ENCODE peak calls at places on chromosome 14, in four cellular contexts. Y, S, M and D are unnamed samples.

GRCh38 chr14:37198907-37199306 is 1.2 kb downstream of the MIPOL1 start:
- DNase-seq in S (no peak), Y (no peak), M (no peak), D (no peak)

GRCh38 chr14:80678436-80678835 is 263.1 kb downstream of the CEP128 start:
- DNase-seq in Y (no peak), M (no peak), S (no peak), D (peak)

GRCh38 chr14:70982204-70982603 is 74.9 kb downstream of the PCNX1 start:
- DNase-seq in M (no peak), Y (no peak), S (no peak), D (peak)

GRCh38 chr14:102217987-102218421 is 78.3 kb downstream of the WDR20 start:
- DNase-seq in Y (no peak), M (no peak), S (no peak), D (no peak)

GRCh38 chr14:47150267-47150666 is 498.7 kb upstream of the RPL10L start:
- DNase-seq in M (no peak), S (no peak), Y (no peak), D (no peak)

GRCh38 chr14:32102152-32102787 is 25.2 kb downstream of the ARHGAP5 start:
- DNase-seq in M (no peak), Y (no peak), S (peak), D (no peak)

GRCh38 chr14:103630364-103631108 is 1.5 kb downstream of the KLC1 start:
- DNase-seq in S (no peak), Y (no peak), M (no peak), D (peak)

GRCh38 chr14:69323266-69323966 is 63.5 kb downstream of the GALNT16 start:
- DNase-seq in S (no peak), Y (no peak), M (peak), D (no peak)

GRCh38 chr14:104295681-104296387 is 157.4 kb downstream of the KIF26A start:
- DNase-seq in Y (peak), M (no peak), S (no peak), D (no peak)

GRCh38 chr14:97626088-97626487 is 828.9 kb downstream of the VRK1 start:
- DNase-seq in M (no peak), Y (no peak), S (no peak), D (no peak)

GRCh38 chr14:91511014-91511466 is 930 bp upstream of the PPP4R3A start:
- DNase-seq in M (no peak), Y (no peak), S (no peak), D (no peak)

GRCh38 chr14:67944605-67945004 is 125.0 kb downstream of the RAD51B start:
- DNase-seq in S (no peak), Y (no peak), M (no peak), D (no peak)

GRCh38 chr14:87566986-87567385 is 426.0 kb downstream of the GALC start:
- DNase-seq in M (no peak), Y (no peak), S (no peak), D (no peak)

GRCh38 chr14:102560436-102561261 is 31.8 kb upstream of the RCOR1 start:
- DNase-seq in M (no peak), S (no peak), Y (no peak), D (no peak)

GRCh38 chr14:30861200-30861599 is 13.2 kb upstream of the COCH start:
- DNase-seq in S (no peak), M (no peak), Y (no peak), D (no peak)

GRCh38 chr14:101070540-101071492 is 167.3 kb upstream of the RTL1 start:
- DNase-seq in S (no peak), Y (no peak), M (peak), D (no peak)

GRCh38 chr14:103890836-103891666 is 37.2 kb upstream of the TDRD9 start:
- DNase-seq in Y (no peak), S (no peak), M (no peak), D (peak)

GRCh38 chr14:71212683-71213107 is 305.4 kb downstream of the PCNX1 start:
- DNase-seq in M (peak), S (no peak), Y (no peak), D (peak)

GRCh38 chr14:67806228-67806627 is 10.2 kb downstream of the ZFYVE26 start:
- DNase-seq in Y (no peak), S (no peak), M (no peak), D (no peak)

GRCh38 chr14:90454041-90455000 is 57.5 kb downstream of the CALM1 start:
- DNase-seq in S (peak), M (no peak), Y (peak), D (peak)

GRCh38 chr14:87149583-87150354 is 843.2 kb downstream of the GALC start:
- DNase-seq in M (no peak), Y (no peak), S (no peak), D (no peak)

GRCh38 chr14:89702151-89702936 is 252.2 kb downstream of the EFCAB11 start:
- DNase-seq in S (peak), Y (peak), M (no peak), D (no peak)

GRCh38 chr14:54775486-54776100 is 127.0 kb downstream of the GCH1 start:
- DNase-seq in M (no peak), Y (no peak), S (no peak), D (no peak)

GRCh38 chr14:35336171-35337073 is 44.2 kb downstream of the PSMA6 start:
- DNase-seq in S (peak), Y (peak), M (peak), D (peak)

GRCh38 chr14:74645735-74646134 is 33.7 kb upstream of the LTBP2 start:
- DNase-seq in M (peak), Y (no peak), S (no peak), D (no peak)

GRCh38 chr14:74441113-74441512 is 15.1 kb upstream of the SYNDIG1L start:
- DNase-seq in S (no peak), M (no peak), Y (no peak), D (no peak)

GRCh38 chr14:24607081-24607480 is 2.4 kb downstream of the GZMH start:
- DNase-seq in S (no peak), Y (no peak), M (no peak), D (no peak)

GRCh38 chr14:105865904-105866840 is 339.8 kb downstream of the TMEM121 start:
- DNase-seq in M (peak), Y (no peak), S (no peak), D (no peak)

GRCh38 chr14:69183735-69184134 is 7.6 kb upstream of the EXD2 start:
- DNase-seq in Y (no peak), S (peak), M (no peak), D (peak)